ENCODE peak calls at places on chromosome 3, in eight cellular contexts. One of them, this sample, is unnamed.
A peak's percentile ranks its signal among the peaks of the same experiment; 100 is the strongest.

GRCh38 chr3:51828297-51828696 is 33.1 kb upstream of the IQCF2 start:
- DNase-seq in fibroblast of pulmonary artery: no peak
- DNase-seq in HepG2: no peak
- DNase-seq in tibial nerve: no peak
- DNase-seq in fibroblast of mammary gland: no peak
- DNase-seq in psoas muscle: no peak
- DNase-seq in SJSA1: no peak
- DNase-seq in K562: no peak
- DNase-seq in this sample: no peak

GRCh38 chr3:62011667-62012066 is 361.7 kb downstream of the FEZF2 start:
- DNase-seq in fibroblast of pulmonary artery: peak; percentile 38
- DNase-seq in HepG2: no peak
- DNase-seq in tibial nerve: no peak
- DNase-seq in fibroblast of mammary gland: peak; percentile 79
- DNase-seq in psoas muscle: no peak
- DNase-seq in SJSA1: no peak
- DNase-seq in K562: no peak
- DNase-seq in this sample: no peak

GRCh38 chr3:53103566-53104296 is 26.5 kb downstream of the RFT1 start:
- DNase-seq in fibroblast of pulmonary artery: peak; percentile 51
- DNase-seq in HepG2: no peak
- DNase-seq in tibial nerve: no peak
- DNase-seq in fibroblast of mammary gland: no peak
- DNase-seq in psoas muscle: peak; percentile 23
- DNase-seq in SJSA1: no peak
- DNase-seq in K562: no peak
- DNase-seq in this sample: no peak

GRCh38 chr3:150830094-150830681 is 67.2 kb upstream of the SIAH2 start:
- DNase-seq in fibroblast of pulmonary artery: no peak
- DNase-seq in HepG2: peak; percentile 41
- DNase-seq in tibial nerve: no peak
- DNase-seq in fibroblast of mammary gland: no peak
- DNase-seq in psoas muscle: no peak
- DNase-seq in SJSA1: no peak
- DNase-seq in K562: peak; percentile 15
- DNase-seq in this sample: no peak

GRCh38 chr3:142031575-142031974 is 117.8 kb downstream of the TFDP2 start:
- DNase-seq in fibroblast of pulmonary artery: no peak
- DNase-seq in HepG2: no peak
- DNase-seq in tibial nerve: no peak
- DNase-seq in fibroblast of mammary gland: no peak
- DNase-seq in psoas muscle: no peak
- DNase-seq in SJSA1: no peak
- DNase-seq in K562: no peak
- DNase-seq in this sample: no peak

GRCh38 chr3:168865022-168865551 is 769.4 kb upstream of the GOLIM4 start:
- DNase-seq in fibroblast of pulmonary artery: peak; percentile 70
- DNase-seq in HepG2: no peak
- DNase-seq in tibial nerve: peak; percentile 26
- DNase-seq in fibroblast of mammary gland: peak; percentile 51
- DNase-seq in psoas muscle: no peak
- DNase-seq in SJSA1: no peak
- DNase-seq in K562: peak; percentile 8
- DNase-seq in this sample: no peak

GRCh38 chr3:54146383-54147239 is 24.3 kb downstream of the CACNA2D3 start:
- DNase-seq in fibroblast of pulmonary artery: peak; percentile 44
- DNase-seq in HepG2: peak; percentile 25
- DNase-seq in tibial nerve: peak; percentile 31
- DNase-seq in fibroblast of mammary gland: no peak
- DNase-seq in psoas muscle: peak; percentile 61
- DNase-seq in SJSA1: no peak
- DNase-seq in K562: peak; percentile 13
- DNase-seq in this sample: no peak

GRCh38 chr3:4888913-4889846 is 90.1 kb upstream of the BHLHE40 start:
- DNase-seq in fibroblast of pulmonary artery: peak; percentile 30
- DNase-seq in HepG2: no peak
- DNase-seq in tibial nerve: no peak
- DNase-seq in fibroblast of mammary gland: peak; percentile 67
- DNase-seq in psoas muscle: no peak
- DNase-seq in SJSA1: no peak
- DNase-seq in K562: no peak
- DNase-seq in this sample: no peak

GRCh38 chr3:186472466-186473008 is 71.6 kb downstream of the CRYGS start:
- DNase-seq in fibroblast of pulmonary artery: no peak
- DNase-seq in HepG2: no peak
- DNase-seq in tibial nerve: no peak
- DNase-seq in fibroblast of mammary gland: peak; percentile 43
- DNase-seq in psoas muscle: no peak
- DNase-seq in SJSA1: no peak
- DNase-seq in K562: no peak
- DNase-seq in this sample: no peak

GRCh38 chr3:195441051-195441450 is 1.8 kb downstream of the ACAP2 start:
- DNase-seq in fibroblast of pulmonary artery: peak; percentile 32
- DNase-seq in HepG2: no peak
- DNase-seq in tibial nerve: no peak
- DNase-seq in fibroblast of mammary gland: peak; percentile 12
- DNase-seq in psoas muscle: no peak
- DNase-seq in SJSA1: no peak
- DNase-seq in K562: no peak
- DNase-seq in this sample: no peak

GRCh38 chr3:192864943-192865342 is 52.7 kb downstream of the MB21D2 start:
- DNase-seq in fibroblast of pulmonary artery: peak; percentile 62
- DNase-seq in HepG2: no peak
- DNase-seq in tibial nerve: no peak
- DNase-seq in fibroblast of mammary gland: no peak
- DNase-seq in psoas muscle: no peak
- DNase-seq in SJSA1: no peak
- DNase-seq in K562: no peak
- DNase-seq in this sample: no peak

GRCh38 chr3:120168038-120168437 is 73.8 kb upstream of the GSK3B start:
- DNase-seq in fibroblast of pulmonary artery: no peak
- DNase-seq in HepG2: no peak
- DNase-seq in tibial nerve: no peak
- DNase-seq in fibroblast of mammary gland: no peak
- DNase-seq in psoas muscle: no peak
- DNase-seq in SJSA1: no peak
- DNase-seq in K562: no peak
- DNase-seq in this sample: no peak

GRCh38 chr3:154904328-154904727 is 175.8 kb upstream of the MME start:
- DNase-seq in fibroblast of pulmonary artery: peak; percentile 55
- DNase-seq in HepG2: peak; percentile 2
- DNase-seq in tibial nerve: no peak
- DNase-seq in fibroblast of mammary gland: peak; percentile 59
- DNase-seq in psoas muscle: no peak
- DNase-seq in SJSA1: no peak
- DNase-seq in K562: no peak
- DNase-seq in this sample: no peak

GRCh38 chr3:154900777-154901176 is 179.3 kb upstream of the MME start:
- DNase-seq in fibroblast of pulmonary artery: no peak
- DNase-seq in HepG2: no peak
- DNase-seq in tibial nerve: no peak
- DNase-seq in fibroblast of mammary gland: no peak
- DNase-seq in psoas muscle: no peak
- DNase-seq in SJSA1: no peak
- DNase-seq in K562: no peak
- DNase-seq in this sample: no peak

GRCh38 chr3:154898398-154898797 is 181.7 kb upstream of the MME start:
- DNase-seq in fibroblast of pulmonary artery: peak; percentile 13
- DNase-seq in HepG2: no peak
- DNase-seq in tibial nerve: no peak
- DNase-seq in fibroblast of mammary gland: peak; percentile 26
- DNase-seq in psoas muscle: no peak
- DNase-seq in SJSA1: no peak
- DNase-seq in K562: no peak
- DNase-seq in this sample: no peak

GRCh38 chr3:154898916-154899315 is 181.2 kb upstream of the MME start:
- DNase-seq in fibroblast of pulmonary artery: no peak
- DNase-seq in HepG2: no peak
- DNase-seq in tibial nerve: no peak
- DNase-seq in fibroblast of mammary gland: no peak
- DNase-seq in psoas muscle: no peak
- DNase-seq in SJSA1: no peak
- DNase-seq in K562: no peak
- DNase-seq in this sample: no peak

DNA sequence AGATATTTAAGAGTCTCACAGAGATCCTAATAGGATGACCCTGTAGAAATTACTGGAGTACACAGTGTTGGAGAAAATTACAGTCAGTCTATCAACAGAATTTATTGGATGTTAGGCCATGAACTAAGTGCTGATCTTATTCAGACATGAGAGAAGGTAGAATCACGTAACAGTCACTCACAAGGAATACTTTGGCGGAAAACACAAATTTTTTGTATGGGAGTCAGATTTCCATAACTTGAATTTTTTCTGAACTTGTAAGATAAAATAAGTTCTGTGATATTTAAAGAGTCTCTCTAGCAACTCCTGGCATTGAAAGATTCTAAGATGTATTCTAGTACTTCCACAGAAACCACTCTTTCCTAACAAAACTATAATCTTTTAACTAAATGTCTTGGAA is 178.9 kb upstream of the MME start:
- DNase-seq in fibroblast of pulmonary artery: no peak
- DNase-seq in HepG2: no peak
- DNase-seq in tibial nerve: no peak
- DNase-seq in fibroblast of mammary gland: peak; percentile 11
- DNase-seq in psoas muscle: no peak
- DNase-seq in SJSA1: no peak
- DNase-seq in K562: no peak
- DNase-seq in this sample: no peak
- H3K4me3 ChIP-seq in fibroblast of pulmonary artery: no peak overlapping the region
- H3K4me3 ChIP-seq in HepG2: no peak overlapping the region
- H3K4me3 ChIP-seq in tibial nerve: no peak overlapping the region
- H3K4me3 ChIP-seq in fibroblast of mammary gland: no peak overlapping the region
- H3K4me3 ChIP-seq in psoas muscle: no peak overlapping the region
- H3K4me3 ChIP-seq in SJSA1: no peak overlapping the region
- H3K4me3 ChIP-seq in K562: no peak overlapping the region
- H3K4me3 ChIP-seq in this sample: no peak overlapping the region

GRCh38 chr3:28577941-28578340 is 229.3 kb upstream of the AZI2 start:
- DNase-seq in fibroblast of pulmonary artery: no peak
- DNase-seq in HepG2: no peak
- DNase-seq in tibial nerve: no peak
- DNase-seq in fibroblast of mammary gland: no peak
- DNase-seq in psoas muscle: no peak
- DNase-seq in SJSA1: no peak
- DNase-seq in K562: no peak
- DNase-seq in this sample: no peak

GRCh38 chr3:28574036-28574435 is 225.4 kb upstream of the AZI2 start:
- DNase-seq in fibroblast of pulmonary artery: no peak
- DNase-seq in HepG2: no peak
- DNase-seq in tibial nerve: no peak
- DNase-seq in fibroblast of mammary gland: no peak
- DNase-seq in psoas muscle: no peak
- DNase-seq in SJSA1: no peak
- DNase-seq in K562: no peak
- DNase-seq in this sample: no peak

GRCh38 chr3:28575748-28576589 is 227.3 kb upstream of the AZI2 start:
- DNase-seq in fibroblast of pulmonary artery: peak; percentile 3
- DNase-seq in HepG2: no peak
- DNase-seq in tibial nerve: no peak
- DNase-seq in fibroblast of mammary gland: no peak
- DNase-seq in psoas muscle: peak; percentile 49
- DNase-seq in SJSA1: peak; percentile 34
- DNase-seq in K562: no peak
- DNase-seq in this sample: no peak

GRCh38 chr3:28575100-28575747 is 226.6 kb upstream of the AZI2 start:
- DNase-seq in fibroblast of pulmonary artery: peak; percentile 1
- DNase-seq in HepG2: no peak
- DNase-seq in tibial nerve: no peak
- DNase-seq in fibroblast of mammary gland: no peak
- DNase-seq in psoas muscle: peak; percentile 34
- DNase-seq in SJSA1: no peak
- DNase-seq in K562: no peak
- DNase-seq in this sample: no peak

DNA sequence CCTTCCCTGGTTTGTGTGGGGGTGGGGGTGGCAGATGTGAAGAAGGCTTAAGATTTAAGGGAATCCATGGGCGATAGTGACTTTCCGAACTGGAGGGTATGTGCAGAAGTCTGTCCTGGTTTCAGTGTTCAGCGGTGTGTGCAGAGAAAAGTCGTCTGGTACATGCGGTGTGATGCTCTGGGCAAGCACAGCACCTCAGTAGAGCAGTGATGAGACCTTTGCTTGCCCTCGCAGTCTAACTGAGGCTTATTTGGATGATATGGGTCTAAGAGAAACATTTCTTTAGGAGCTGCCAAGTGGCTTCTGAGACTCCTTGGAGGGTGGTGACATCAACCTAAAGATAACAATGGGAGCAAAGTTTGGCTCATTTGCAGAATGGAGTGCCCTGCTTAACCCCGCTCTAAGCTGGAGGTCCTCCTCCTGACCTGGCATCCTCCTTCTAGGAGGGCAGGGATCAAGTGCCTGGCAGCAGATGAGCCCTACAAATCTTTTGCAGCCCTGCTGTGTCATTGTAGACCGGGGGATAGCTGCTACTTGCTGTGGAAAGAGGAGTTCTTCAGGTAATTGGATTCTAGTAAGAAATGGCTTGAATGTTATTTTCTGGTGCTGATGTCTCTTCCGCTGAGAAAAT is 228.1 kb upstream of the AZI2 start:
- DNase-seq in fibroblast of pulmonary artery: no peak
- DNase-seq in HepG2: no peak
- DNase-seq in tibial nerve: no peak
- DNase-seq in fibroblast of mammary gland: no peak
- DNase-seq in psoas muscle: no peak
- DNase-seq in SJSA1: no peak
- DNase-seq in K562: no peak
- DNase-seq in this sample: no peak
- H3K4me3 ChIP-seq in fibroblast of pulmonary artery: no peak overlapping the region
- H3K4me3 ChIP-seq in HepG2: no peak overlapping the region
- H3K4me3 ChIP-seq in tibial nerve: peak overlapping the region; percentile 62
- H3K4me3 ChIP-seq in fibroblast of mammary gland: no peak overlapping the region
- H3K4me3 ChIP-seq in psoas muscle: peak overlapping the region; percentile 78
- H3K4me3 ChIP-seq in SJSA1: no peak overlapping the region
- H3K4me3 ChIP-seq in K562: no peak overlapping the region
- H3K4me3 ChIP-seq in this sample: no peak overlapping the region

DNA sequence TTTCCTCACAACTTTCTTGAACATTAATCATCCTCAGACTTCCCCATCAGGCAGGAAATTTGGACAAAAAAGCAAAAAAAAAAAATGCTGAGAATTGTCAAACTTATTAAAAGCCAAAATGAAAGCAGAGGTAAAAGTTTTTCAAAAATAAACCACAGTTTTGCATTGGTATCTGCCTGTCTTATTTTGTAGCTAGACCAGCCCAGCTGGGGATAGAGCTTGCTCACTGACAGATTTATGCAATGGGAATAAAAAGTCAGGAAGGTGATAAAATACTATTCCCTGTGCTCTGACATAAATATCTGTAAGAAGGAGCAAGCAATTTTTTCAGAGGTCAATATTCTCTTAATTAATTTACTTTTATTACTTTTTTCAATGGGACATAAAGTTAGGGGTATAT is 1006.7 kb upstream of the ALCAM start:
- DNase-seq in fibroblast of pulmonary artery: peak; percentile 5
- DNase-seq in HepG2: no peak
- DNase-seq in tibial nerve: no peak
- DNase-seq in fibroblast of mammary gland: peak; percentile 1
- DNase-seq in psoas muscle: no peak
- DNase-seq in SJSA1: no peak
- DNase-seq in K562: no peak
- DNase-seq in this sample: no peak
- H3K4me3 ChIP-seq in fibroblast of pulmonary artery: no peak overlapping the region
- H3K4me3 ChIP-seq in HepG2: no peak overlapping the region
- H3K4me3 ChIP-seq in tibial nerve: no peak overlapping the region
- H3K4me3 ChIP-seq in fibroblast of mammary gland: no peak overlapping the region
- H3K4me3 ChIP-seq in psoas muscle: no peak overlapping the region
- H3K4me3 ChIP-seq in SJSA1: no peak overlapping the region
- H3K4me3 ChIP-seq in K562: no peak overlapping the region
- H3K4me3 ChIP-seq in this sample: no peak overlapping the region

GRCh38 chr3:129026728-129027543 is 25.8 kb downstream of the EFCC1 start:
- DNase-seq in fibroblast of pulmonary artery: peak; percentile 79
- DNase-seq in HepG2: peak; percentile 62
- DNase-seq in tibial nerve: peak; percentile 74
- DNase-seq in fibroblast of mammary gland: peak; percentile 69
- DNase-seq in psoas muscle: peak; percentile 88
- DNase-seq in SJSA1: no peak
- DNase-seq in K562: peak; percentile 94
- DNase-seq in this sample: peak; percentile 89
- H3K4me3 ChIP-seq in fibroblast of pulmonary artery: peak overlapping the region; percentile 25
- H3K4me3 ChIP-seq in HepG2: peak overlapping the region; percentile 15
- H3K4me3 ChIP-seq in tibial nerve: peak overlapping the region; percentile 33
- H3K4me3 ChIP-seq in fibroblast of mammary gland: no peak overlapping the region
- H3K4me3 ChIP-seq in psoas muscle: peak overlapping the region; percentile 68
- H3K4me3 ChIP-seq in SJSA1: no peak overlapping the region
- H3K4me3 ChIP-seq in K562: peak overlapping the region; percentile 58
- H3K4me3 ChIP-seq in this sample: peak overlapping the region; percentile 7

This sample was measured in lung.